ENCODE peak calls at places on chromosomes 12 and 14, in eight cellular contexts. P is HCEC 1CT, K is HFF-Myc, D is ELF-1, H is HTR-8/SVneo, R is T-cell, V is AG10803, Q is endothelial cell. F is an unnamed sample.

GRCh38 chr12:49482095-49483051 is 56.5 kb upstream of the KCNH3 start:
- DNase-seq in P (peak), K (no peak), D (peak), H (no peak), R (no peak), V (no peak), Q (no peak), F (peak)

GRCh38 chr14:99788713-99789112 is 4.5 kb upstream of the EML1 start:
- DNase-seq in P (no peak), K (no peak), D (no peak), H (no peak), R (no peak), V (no peak), Q (no peak), F (no peak)

GRCh38 chr12:11724888-11725310 is 75.4 kb downstream of the ETV6 start:
- DNase-seq in P (no peak), K (peak), D (no peak), H (no peak), R (no peak), V (peak), Q (no peak), F (no peak)

GRCh38 chr12:131672941-131673330 is 38.0 kb upstream of the SFSWAP start:
- DNase-seq in P (no peak), K (no peak), D (no peak), H (no peak), R (no peak), V (no peak), Q (no peak), F (no peak)

GRCh38 chr14:73757381-73757780 is 43.2 kb upstream of the PNMA1 start:
- DNase-seq in P (no peak), K (no peak), D (no peak), H (no peak), R (no peak), V (no peak), Q (no peak), F (no peak)

GRCh38 chr14:23633160-23633701 is 2.9 kb upstream of the DHRS2 start:
- DNase-seq in P (no peak), K (no peak), D (peak), H (no peak), R (no peak), V (no peak), Q (peak), F (no peak)

GRCh38 chr14:76918176-76918750 is 92.1 kb downstream of the LRRC74A start:
- DNase-seq in P (peak), K (no peak), D (peak), H (peak), R (no peak), V (peak), Q (no peak), F (no peak)

GRCh38 chr14:63993992-63994391 is 141.2 kb downstream of the SYNE2 start:
- DNase-seq in P (peak), K (no peak), D (no peak), H (no peak), R (no peak), V (no peak), Q (no peak), F (peak)

GRCh38 chr14:105497671-105498429 is 6.8 kb downstream of the TEDC1 start:
- DNase-seq in P (no peak), K (no peak), D (peak), H (no peak), R (no peak), V (no peak), Q (no peak), F (no peak)